ENCODE peak calls at places on chromosome 7, in six cellular contexts. X is pons, V is AG08395, L is hepatic stellate cell, W is endothelial cell, T is NCI-H1436. H is an unnamed sample.

GRCh38 chr7:117264716-117265115 is 58.1 kb downstream of the WNT2 start:
- DNase-seq in V (no peak), X (no peak), T (no peak), L (no peak), W (no peak), H (no peak)

GRCh38 chr7:41188163-41189130 is 514.4 kb downstream of the INHBA start:
- DNase-seq in X (no peak), L (peak; percentile 52), W (no peak), T (no peak), V (peak; percentile 51), H (no peak)

GRCh38 chr7:100119701-100120517 is 475 bp downstream of the CNPY4 start:
- DNase-seq in L (peak; percentile 77), T (no peak), V (peak; percentile 82), X (peak; percentile 75), W (peak; percentile 70), H (peak; percentile 81)

GRCh38 chr7:15555385-15555859 is 6.4 kb downstream of the AGMO start:
- DNase-seq in V (no peak), X (peak; percentile 58), W (no peak), L (peak; percentile 3), T (peak; percentile 14), H (no peak)

GRCh38 chr7:158141806-158142518 is 445.7 kb downstream of the PTPRN2 start:
- DNase-seq in V (no peak), W (no peak), L (no peak), T (no peak), X (no peak), H (no peak)

GRCh38 chr7:26278769-26279168 is 12.9 kb upstream of the SNX10 start:
- DNase-seq in W (no peak), V (no peak), X (no peak), L (no peak), T (no peak), H (peak; percentile 7)

GRCh38 chr7:64045301-64046040 is at the start of gene ZNF727:
- DNase-seq in V (no peak), L (no peak), T (peak; percentile 58), X (peak; percentile 98), W (no peak), H (no peak)

GRCh38 chr7:25391295-25391861 is 163.1 kb upstream of the NPVF start:
- DNase-seq in X (peak; percentile 54), L (no peak), V (peak; percentile 44), W (no peak), T (peak; percentile 8), H (no peak)

GRCh38 chr7:68317476-68317875 is 1280.8 kb upstream of the AUTS2 start:
- DNase-seq in T (no peak), V (no peak), X (no peak), W (no peak), L (no peak), H (no peak)

GRCh38 chr7:42673951-42674350 is 237.9 kb downstream of the C7orf25 start:
- DNase-seq in L (no peak), X (no peak), V (no peak), W (no peak), T (no peak), H (no peak)

GRCh38 chr7:148242271-148242801 is 348.2 kb upstream of the C7orf33 start:
- DNase-seq in W (peak; percentile 19), T (peak; percentile 23), L (peak; percentile 25), V (peak; percentile 40), X (peak; percentile 80), H (peak; percentile 31)

GRCh38 chr7:157233677-157234076 is 95.0 kb downstream of the UBE3C start:
- DNase-seq in V (peak; percentile 11), T (no peak), X (no peak), W (no peak), L (no peak), H (no peak)

GRCh38 chr7:138663741-138664710 is 37.1 kb downstream of the SVOPL start:
- DNase-seq in X (peak; percentile 9), T (no peak), W (peak; percentile 25), V (peak; percentile 19), L (peak; percentile 31), H (peak; percentile 30)